ENCODE peak calls at places on chromosomes 11 and 22, in seven cellular contexts. Y, W, C, R, G, B and N are unnamed samples.

GRCh38 chr11:120303004-120303637 is 22.0 kb upstream of the TLCD5 start:
- DNase-seq in B (peak; percentile 52), W (no peak), C (peak; percentile 66), Y (peak; percentile 51), R (peak; percentile 89), G (peak; percentile 64), N (peak; percentile 26)

GRCh38 chr11:45407226-45407625 is 121.1 kb upstream of the SYT13 start:
- DNase-seq in B (no peak), R (no peak), C (no peak), G (no peak), W (peak; percentile 40), Y (no peak), N (no peak)

GRCh38 chr11:17695454-17696441 is 23.6 kb upstream of the MYOD1 start:
- DNase-seq in B (no peak), C (no peak), Y (no peak), G (no peak), W (no peak), R (no peak), N (no peak)

GRCh38 chr11:77966338-77966737 is 28.1 kb downstream of the INTS4 start:
- DNase-seq in G (no peak), R (no peak), Y (no peak), C (no peak), B (no peak), W (no peak), N (no peak)

GRCh38 chr11:102312656-102313055 is 4.6 kb upstream of the BIRC3 start:
- DNase-seq in W (no peak), R (no peak), Y (no peak), B (no peak), C (no peak), G (no peak), N (no peak)

GRCh38 chr11:113593698-113594308 is 112.3 kb downstream of the TMPRSS5 start:
- DNase-seq in B (no peak), C (no peak), Y (no peak), R (no peak), W (no peak), G (no peak), N (no peak)

GRCh38 chr22:24503137-24503850 is 8.2 kb downstream of the UPB1 start:
- DNase-seq in C (peak; percentile 50), G (peak; percentile 64), Y (peak; percentile 65), W (no peak), R (peak; percentile 52), B (no peak), N (peak; percentile 53)

GRCh38 chr11:65355776-65356393 is 1.3 kb downstream of the TIGD3 start:
- DNase-seq in B (no peak), W (peak; percentile 75), G (peak; percentile 43), R (peak; percentile 44), C (no peak), Y (peak; percentile 38), N (no peak)

GRCh38 chr22:47607486-47607885 is 845.0 kb downstream of the TBC1D22A start:
- DNase-seq in R (no peak), C (no peak), W (peak; percentile 49), G (no peak), Y (no peak), B (no peak), N (no peak)

GRCh38 chr11:13134886-13135285 is 125.8 kb downstream of the RASSF10 start:
- DNase-seq in Y (no peak), R (no peak), G (no peak), W (no peak), C (no peak), B (no peak), N (no peak)

GRCh38 chr11:57444362-57445074 is 15.8 kb upstream of the RTN4RL2 start:
- DNase-seq in C (no peak), Y (no peak), R (peak; percentile 48), W (no peak), G (no peak), B (no peak), N (no peak)

GRCh38 chr11:111913997-111914396 is 1.5 kb downstream of the HSPB2 start:
- DNase-seq in R (no peak), G (peak; percentile 53), W (no peak), Y (no peak), C (no peak), B (no peak), N (no peak)

GRCh38 chr22:39427751-39428596 is 28.4 kb downstream of the TAB1 start:
- DNase-seq in Y (no peak), W (no peak), G (no peak), R (no peak), B (no peak), C (no peak), N (no peak)

GRCh38 chr22:39428597-39429071 is 28.2 kb upstream of the MGAT3 start:
- DNase-seq in B (no peak), C (no peak), G (no peak), R (no peak), Y (no peak), W (no peak), N (peak; percentile 25)

GRCh38 chr22:39423976-39424375 is 24.4 kb downstream of the TAB1 start:
- DNase-seq in C (no peak), G (no peak), R (no peak), B (no peak), Y (no peak), W (no peak), N (no peak)

GRCh38 chr22:39429186-39429585 is 27.6 kb upstream of the MGAT3 start:
- DNase-seq in G (no peak), B (no peak), R (no peak), C (no peak), Y (no peak), W (no peak), N (peak; percentile 28)

DNA sequence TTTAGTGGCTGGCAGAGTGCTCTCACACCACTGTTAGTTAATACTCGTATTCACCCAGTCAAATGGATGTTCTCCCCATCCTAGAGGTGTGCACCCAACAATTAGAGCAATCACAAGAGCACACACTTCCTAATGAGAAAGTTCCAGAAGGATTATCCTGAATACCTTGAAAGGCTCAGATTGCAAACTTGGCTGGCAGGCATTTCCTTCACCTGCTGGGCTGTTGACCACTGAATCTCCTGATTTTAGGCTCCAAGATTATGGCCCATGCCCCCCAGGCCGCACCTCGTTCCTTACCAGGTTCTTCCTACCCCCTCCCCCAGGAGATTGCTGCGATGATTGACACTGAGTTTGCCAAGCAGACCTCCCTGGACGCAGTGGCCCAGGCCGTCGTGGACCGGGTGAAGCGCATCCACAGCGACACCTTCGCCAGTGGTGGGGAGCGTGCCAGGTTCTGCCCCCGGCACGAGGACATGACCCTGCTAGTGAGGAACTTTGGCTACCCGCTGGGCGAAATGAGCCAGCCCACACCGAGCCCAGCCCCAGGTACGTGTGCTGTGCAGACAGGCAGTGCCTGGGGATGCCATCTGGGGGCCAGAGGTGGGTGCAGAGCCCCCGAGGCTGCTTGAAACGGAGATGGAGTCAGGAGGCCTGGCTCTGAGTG is 26.9 kb downstream of the TAB1 start:
- DNase-seq in C (no peak), R (no peak), W (no peak), Y (no peak), G (no peak), B (no peak), N (no peak)
- H3K36me3 ChIP-seq in C (peaks cover 42% of the 10 kb centered on the region), R (no peaks in the 10 kb centered on the region), W (peaks cover 83% of the 10 kb centered on the region), Y (peaks cover 88% of the 10 kb centered on the region), G (peaks cover 81% of the 10 kb centered on the region), B (peaks cover 44% of the 10 kb centered on the region), N (peaks cover 36% of the 10 kb centered on the region)

DNA sequence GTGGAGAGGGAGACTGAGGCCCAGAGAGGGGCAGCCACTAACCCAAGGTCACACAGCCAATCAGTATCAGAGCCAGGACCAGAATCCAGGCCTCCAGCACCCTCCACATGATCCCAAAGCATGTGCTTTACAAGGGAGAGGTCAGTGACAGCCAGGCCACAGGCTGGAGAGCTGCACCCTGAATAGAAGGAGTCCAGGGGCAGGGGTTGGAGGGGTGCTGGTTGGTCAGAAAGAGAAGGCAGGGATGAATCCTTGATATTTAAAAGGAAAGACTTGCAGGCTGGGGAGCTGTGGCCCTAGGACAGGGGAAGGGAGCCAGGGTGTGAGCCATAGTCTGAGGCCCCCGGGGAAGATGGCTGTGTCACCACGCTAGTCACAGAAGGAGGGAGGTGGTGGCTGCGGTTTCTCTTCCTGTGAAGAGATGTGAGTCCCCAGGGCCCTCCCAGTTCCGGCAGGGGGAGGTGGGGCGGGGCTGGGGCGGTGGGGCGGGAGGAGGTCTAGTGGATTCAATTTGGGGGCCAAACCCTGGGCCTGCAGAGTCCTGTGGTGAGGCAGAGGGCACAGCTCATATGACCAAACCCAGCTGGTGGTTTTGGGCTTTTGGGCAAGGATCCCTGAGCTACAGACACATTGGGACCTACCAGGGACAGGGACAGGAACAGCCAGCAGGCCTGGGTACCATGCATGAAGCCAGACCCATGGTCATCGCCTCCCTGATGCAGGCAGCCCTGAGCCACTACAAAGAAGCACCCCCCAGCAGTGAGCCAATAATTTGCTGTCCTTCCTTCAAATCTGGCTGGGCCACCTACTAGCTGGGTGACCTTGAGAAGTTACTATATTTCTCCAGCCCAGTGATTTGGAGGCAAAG is 14.0 kb downstream of the RAC2 start:
- DNase-seq in R (peak; percentile 58), W (peak; percentile 80), B (no peak), G (peak; percentile 48), C (peak; percentile 56), Y (peak; percentile 46), N (peak; percentile 90)
- H3K4me1 ChIP-seq in R (no peaks in the 10 kb centered on the region), W (peaks cover 21% of the 10 kb centered on the region), B (no peaks in the 10 kb centered on the region), G (no peaks in the 10 kb centered on the region), C (no peaks in the 10 kb centered on the region), Y (no peaks in the 10 kb centered on the region), N (peaks cover 94% of the 10 kb centered on the region)

GRCh38 chr11:74232316-74232950 is 61.3 kb downstream of the PPME1 start:
- DNase-seq in W (no peak), C (no peak), Y (no peak), G (no peak), B (no peak), R (no peak), N (peak; percentile 48)

GRCh38 chr11:74238243-74238642 is 67.2 kb downstream of the PPME1 start:
- DNase-seq in C (no peak), B (no peak), G (no peak), W (no peak), R (no peak), Y (no peak), N (no peak)

GRCh38 chr11:74233683-74234082 is 62.6 kb downstream of the PPME1 start:
- DNase-seq in R (no peak), G (no peak), Y (no peak), C (no peak), B (no peak), W (no peak), N (no peak)

GRCh38 chr11:74237541-74237940 is 66.5 kb downstream of the PPME1 start:
- DNase-seq in W (no peak), G (no peak), C (no peak), Y (no peak), R (no peak), B (no peak), N (no peak)

GRCh38 chr11:74235121-74235520 is 64.0 kb downstream of the PPME1 start:
- DNase-seq in B (no peak), R (no peak), Y (no peak), G (no peak), C (no peak), W (no peak), N (no peak)
- H3K36me3 ChIP-seq in B (peaks cover 32% of the 10 kb centered on the region), R (peaks cover 5% of the 10 kb centered on the region), Y (peaks cover 52% of the 10 kb centered on the region), G (peaks cover 27% of the 10 kb centered on the region), C (peaks cover 11% of the 10 kb centered on the region), W (peaks cover 70% of the 10 kb centered on the region), N (peaks cover 6% of the 10 kb centered on the region)

DNA sequence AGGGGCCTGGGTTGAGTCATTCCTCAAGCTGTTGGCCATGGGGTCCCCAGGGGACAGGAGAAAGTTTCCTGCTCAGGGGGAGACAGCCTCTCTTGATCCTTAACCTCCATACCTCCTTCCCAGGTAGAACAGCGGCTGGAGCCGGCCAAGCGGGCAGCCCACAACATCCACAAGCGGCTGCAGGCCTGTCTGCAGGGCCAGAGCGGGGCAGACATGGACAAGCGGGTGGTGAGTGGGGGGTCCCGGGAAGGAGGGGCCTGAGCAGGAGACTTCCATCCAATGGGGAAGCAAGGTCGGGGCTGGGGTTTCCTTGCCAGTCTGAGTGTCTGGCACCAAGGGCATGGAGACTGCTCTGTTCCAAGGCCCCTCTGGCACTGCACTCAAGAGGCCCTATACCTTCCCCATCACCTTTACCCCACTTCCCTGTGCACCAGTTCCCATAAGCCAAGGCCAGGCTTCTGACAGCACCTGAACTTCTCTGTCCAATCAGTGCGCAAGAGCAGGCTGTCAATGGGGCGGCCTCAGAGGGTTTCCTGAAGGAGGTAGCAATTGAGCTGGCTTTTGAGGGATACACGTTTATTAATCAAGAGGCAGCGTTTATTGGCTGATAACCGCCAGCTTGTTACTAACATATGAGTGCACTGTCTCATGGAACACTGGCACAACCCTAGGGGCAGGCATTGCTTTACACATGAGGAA is 1.9 kb downstream of the SH3BP1 start:
- DNase-seq in G (no peak), W (no peak), B (no peak), R (peak; percentile 82), Y (no peak), C (no peak), N (no peak)
- H3K4me1 ChIP-seq in G (peaks cover 24% of the 10 kb centered on the region), W (peaks cover 33% of the 10 kb centered on the region), B (peaks cover 5% of the 10 kb centered on the region), R (peaks cover 35% of the 10 kb centered on the region), Y (peaks cover 36% of the 10 kb centered on the region), C (no peaks in the 10 kb centered on the region), N (peaks cover 56% of the 10 kb centered on the region)